ENCODE peak calls at places on chromosomes 7 and 10, in ten cellular contexts. R is activated T-helper 1 cell treated with Interleukin-2 at 50 U/mL for 16 hours; T is breast epithelium; E is NCI-H1417; D is HFF-Myc; G is KG1; N is SW 1271; W is stimulated activated CD8-positive, alpha-beta memory T cell treated with anti-CD3 and anti-CD28 coated beads, Interleukin-4, amount 100 ng/mL, for 48 hours; I is foreskin fibroblast; C is ELR. U is an unnamed sample.
A peak's percentile ranks its signal among the peaks of the same experiment; 100 is the strongest.

GRCh38 chr7:12557282-12557681 is 13.2 kb upstream of the SCIN start:
- DNase-seq in D (peak; percentile 12), W (no peak), I (peak; percentile 41), R (no peak), E (no peak), T (no peak), C (no peak), G (no peak), N (no peak), U (peak; percentile 52)

GRCh38 chr10:78860260-78860914 is 208.4 kb upstream of the ZMIZ1 start:
- DNase-seq in R (no peak), I (no peak), C (no peak), E (no peak), W (no peak), N (no peak), G (no peak), T (no peak), D (no peak), U (no peak)

GRCh38 chr10:103645141-103646054 is 151.9 kb downstream of the NEURL1 start:
- DNase-seq in W (no peak), D (peak; percentile 91), T (no peak), I (peak; percentile 99), G (peak; percentile 44), E (no peak), R (no peak), N (no peak), C (peak; percentile 87), U (peak; percentile 4)

GRCh38 chr7:33880787-33881186 is 24.6 kb upstream of the BMPER start:
- DNase-seq in W (no peak), C (peak; percentile 85), G (no peak), D (no peak), E (no peak), I (peak; percentile 56), N (no peak), R (no peak), T (no peak), U (peak; percentile 23)

GRCh38 chr7:22444181-22444966 is 55.6 kb downstream of the STEAP1B start:
- DNase-seq in C (no peak), I (peak; percentile 19), T (no peak), W (no peak), R (no peak), G (no peak), E (no peak), D (no peak), N (no peak), U (peak; percentile 94)

GRCh38 chr7:149867762-149868637 is 5.8 kb upstream of the ATP6V0E2 start:
- DNase-seq in N (no peak), I (no peak), C (no peak), R (no peak), W (no peak), E (no peak), D (no peak), T (no peak), G (no peak), U (no peak)

GRCh38 chr10:13987472-13987871 is 343.3 kb downstream of the FRMD4A start:
- DNase-seq in G (no peak), W (no peak), N (no peak), D (peak; percentile 70), I (peak; percentile 83), R (no peak), C (peak; percentile 97), T (no peak), E (peak; percentile 67), U (peak; percentile 89)

GRCh38 chr7:37100735-37101331 is 347.8 kb downstream of the ELMO1 start:
- DNase-seq in C (no peak), W (no peak), G (no peak), E (no peak), I (no peak), D (no peak), T (no peak), N (no peak), R (no peak), U (no peak)

GRCh38 chr10:107095125-107095524 is 69.4 kb downstream of the SORCS1 start:
- DNase-seq in R (no peak), I (no peak), W (no peak), N (no peak), D (no peak), T (no peak), C (no peak), E (no peak), G (no peak), U (no peak)

GRCh38 chr10:19638173-19638872 is 177.9 kb upstream of the PLXDC2 start:
- DNase-seq in G (peak; percentile 6), T (no peak), C (peak; percentile 65), N (peak; percentile 10), D (peak; percentile 88), W (no peak), R (no peak), I (peak; percentile 92), E (no peak), U (peak; percentile 90)

GRCh38 chr7:13989138-13989943 is at the start of gene ETV1:
- DNase-seq in D (no peak), E (peak; percentile 86), C (peak; percentile 87), N (peak; percentile 93), W (no peak), I (peak; percentile 85), R (no peak), G (peak; percentile 35), T (no peak), U (peak; percentile 63)

GRCh38 chr10:124653811-124654651 is 90.1 kb downstream of the FAM53B start:
- DNase-seq in N (no peak), R (no peak), G (no peak), W (no peak), E (peak; percentile 2), T (no peak), C (no peak), D (no peak), I (no peak), U (no peak)